ENCODE peak calls at places on chromosome 16, in eight cellular contexts. G is epithelial cell of esophagus, O is astrocyte of the spinal cord, J is esophagus muscularis mucosa, U is fibroblast of lung, E is psoas muscle, D is cardiac fibroblast, W is SK-N-SH. T is an unnamed sample.

GRCh38 chr16:69143116-69143515 is 10.7 kb downstream of the UTP4 start:
- DNase-seq in G (no peak), O (no peak), J (no peak), U (no peak), E (no peak), D (no peak), W (peak), T (no peak)

GRCh38 chr16:12545792-12546342 is 257.8 kb downstream of the CPPED1 start:
- DNase-seq in G (no peak), O (no peak), J (no peak), U (no peak), E (no peak), D (no peak), W (no peak), T (no peak)

GRCh38 chr16:57479422-57480126 is 6.7 kb downstream of the DOK4 start:
- DNase-seq in G (peak), O (peak), J (no peak), U (peak), E (peak), D (peak), W (peak), T (no peak)

GRCh38 chr16:75566889-75567255 is 693 bp downstream of the GABARAPL2 start:
- DNase-seq in G (peak), O (no peak), J (no peak), U (no peak), E (peak), D (no peak), W (peak), T (no peak)

GRCh38 chr16:62540496-62540895 is 504.3 kb upstream of the CDH8 start:
- DNase-seq in G (no peak), O (no peak), J (no peak), U (no peak), E (no peak), D (no peak), W (no peak), T (no peak)

GRCh38 chr16:8396463-8396862 is 193.8 kb downstream of the TMEM114 start:
- DNase-seq in G (no peak), O (no peak), J (no peak), U (no peak), E (no peak), D (no peak), W (no peak), T (no peak)

GRCh38 chr16:50153648-50154368 is 702 bp downstream of the TENT4B start:
- DNase-seq in G (peak), O (no peak), J (no peak), U (no peak), E (peak), D (peak), W (peak), T (peak)

GRCh38 chr16:10827691-10828341 is 9.2 kb upstream of the TVP23A start:
- DNase-seq in G (peak), O (peak), J (peak), U (peak), E (peak), D (peak), W (no peak), T (peak)

GRCh38 chr16:25109643-25110042 is 1.9 kb upstream of the LCMT1 start:
- DNase-seq in G (peak), O (peak), J (no peak), U (peak), E (peak), D (peak), W (no peak), T (no peak)

GRCh38 chr16:58628845-58629680 is 563 bp downstream of the CNOT1 start:
- DNase-seq in G (peak), O (peak), J (peak), U (peak), E (peak), D (peak), W (no peak), T (peak)

DNA sequence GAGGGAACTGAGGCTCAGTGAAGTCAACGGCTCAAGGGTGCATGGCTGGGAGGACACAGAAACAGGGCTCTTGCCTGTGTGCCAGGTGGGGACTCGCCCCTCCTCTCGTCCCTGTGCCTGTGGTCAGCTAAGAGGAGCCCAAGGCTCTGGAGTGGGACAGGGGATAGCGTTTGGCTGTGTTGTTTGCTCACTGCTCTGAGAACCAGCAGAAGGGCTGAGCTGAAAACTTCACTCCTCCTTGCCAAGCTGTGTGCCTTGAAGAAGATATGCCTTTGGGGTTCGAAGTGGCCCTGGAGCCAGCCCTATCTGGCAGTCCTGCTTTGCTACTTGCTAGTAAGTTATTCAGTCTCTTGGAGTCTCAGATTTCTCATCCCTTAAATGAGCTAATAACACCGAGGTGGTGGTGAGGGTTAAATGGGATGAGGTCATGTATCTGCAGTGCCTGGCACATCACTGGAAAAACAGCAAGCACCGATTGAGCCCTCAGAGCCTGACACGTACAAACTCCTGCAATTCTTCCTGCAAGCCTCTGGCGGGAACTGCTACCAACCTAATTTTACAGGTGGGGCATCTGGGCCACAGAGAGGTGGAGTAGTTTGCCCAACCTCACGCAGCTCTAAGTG is 17.7 kb downstream of the FOXL1 start:
- DNase-seq in G (no peak), O (no peak), J (no peak), U (no peak), E (no peak), D (no peak), W (no peak), T (no peak)
- H3K4me3 ChIP-seq in G (no peak), O (no peak), J (no peak), U (no peak), E (no peak), D (no peak), W (no peak), T (no peak)

DNA sequence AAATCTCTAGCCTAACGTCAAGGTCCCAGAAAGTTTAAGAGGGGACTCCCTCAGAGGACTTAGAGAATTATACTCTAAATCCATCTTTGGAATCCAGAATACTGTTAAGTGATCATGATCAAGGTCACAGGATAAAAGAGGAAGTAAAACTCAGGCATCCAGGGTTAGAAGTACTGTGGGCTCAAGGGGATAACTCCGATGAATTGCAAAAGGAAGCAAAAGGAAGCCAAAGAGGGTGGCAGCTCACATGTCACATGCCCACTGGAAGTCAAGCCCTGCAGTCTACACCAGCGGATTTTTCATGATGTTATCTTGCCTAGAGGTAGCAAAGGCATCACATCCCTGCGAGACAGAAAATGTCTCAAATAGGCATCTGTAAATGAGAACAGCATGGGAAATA is 3.8 kb downstream of the ZNF821 start:
- DNase-seq in G (no peak), O (no peak), J (no peak), U (no peak), E (no peak), D (no peak), W (no peak), T (no peak)
- H3K4me3 ChIP-seq in G (no peak), O (no peak), J (no peak), U (no peak), E (no peak), D (no peak), W (no peak), T (no peak)

DNA sequence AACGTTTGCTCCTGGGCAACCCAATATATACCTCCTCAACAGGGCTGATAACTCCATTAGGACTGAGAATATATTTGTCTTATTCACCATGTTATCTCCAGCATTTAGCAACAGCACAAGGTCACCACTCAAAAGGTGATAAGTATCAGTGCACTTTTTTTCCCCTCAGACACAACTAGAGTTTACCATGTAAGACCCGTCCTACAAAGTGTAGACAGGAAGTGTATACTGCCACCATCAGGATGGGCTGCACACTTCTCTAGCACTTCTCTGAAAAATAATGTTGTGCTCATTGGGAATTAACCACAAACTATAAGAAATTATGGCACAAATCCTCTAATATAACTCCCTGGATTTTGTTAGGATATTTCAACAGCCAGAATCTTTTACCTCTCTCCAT is 5.7 kb upstream of the VAT1L start:
- DNase-seq in G (peak), O (no peak), J (no peak), U (peak), E (no peak), D (no peak), W (peak), T (no peak)
- H3K4me3 ChIP-seq in G (no peak), O (no peak), J (no peak), U (no peak), E (no peak), D (no peak), W (no peak), T (no peak)

DNA sequence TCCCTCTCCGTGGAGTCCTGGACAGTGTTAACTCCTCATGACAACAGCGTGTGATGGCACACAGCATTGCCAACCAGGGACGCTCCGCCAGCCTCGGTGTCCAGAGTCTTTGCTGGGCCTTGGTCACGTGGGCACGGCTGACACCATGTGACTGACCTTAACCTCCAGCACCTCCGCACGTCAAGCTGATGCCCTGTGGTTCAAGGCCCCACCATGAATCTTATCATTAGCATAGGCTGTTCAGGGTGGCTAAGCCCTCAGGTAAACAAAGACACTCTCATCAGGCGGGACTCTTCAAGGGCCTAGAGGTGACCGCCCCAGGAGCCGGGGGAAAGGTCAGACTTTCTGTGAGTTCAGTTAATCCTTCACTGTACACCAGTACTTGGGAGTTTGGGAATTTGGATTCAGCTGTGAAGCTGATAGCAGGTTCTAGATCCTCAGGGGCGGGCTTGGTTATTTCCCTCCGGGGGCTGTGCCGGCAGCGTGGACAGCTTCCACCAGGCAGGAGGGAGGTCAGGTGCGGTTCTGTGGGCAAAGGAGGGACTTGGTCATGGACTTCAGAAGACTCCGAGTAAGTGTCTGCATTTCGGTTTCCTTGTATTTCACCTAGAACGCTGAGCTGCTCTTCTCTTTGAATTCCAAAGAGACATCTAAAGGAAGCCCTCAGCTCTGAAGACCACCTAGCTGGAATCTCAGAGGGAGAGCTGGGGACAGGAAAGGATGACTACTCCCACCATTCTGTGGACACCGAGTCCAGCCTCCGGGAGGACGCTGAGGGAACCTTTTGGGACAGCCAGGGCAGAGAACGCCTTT is 195.5 kb upstream of the CIBAR2 start:
- DNase-seq in G (no peak), O (no peak), J (no peak), U (no peak), E (no peak), D (no peak), W (no peak), T (no peak)
- H3K4me3 ChIP-seq in G (no peak), O (no peak), J (no peak), U (no peak), E (no peak), D (no peak), W (no peak), T (no peak)

DNA sequence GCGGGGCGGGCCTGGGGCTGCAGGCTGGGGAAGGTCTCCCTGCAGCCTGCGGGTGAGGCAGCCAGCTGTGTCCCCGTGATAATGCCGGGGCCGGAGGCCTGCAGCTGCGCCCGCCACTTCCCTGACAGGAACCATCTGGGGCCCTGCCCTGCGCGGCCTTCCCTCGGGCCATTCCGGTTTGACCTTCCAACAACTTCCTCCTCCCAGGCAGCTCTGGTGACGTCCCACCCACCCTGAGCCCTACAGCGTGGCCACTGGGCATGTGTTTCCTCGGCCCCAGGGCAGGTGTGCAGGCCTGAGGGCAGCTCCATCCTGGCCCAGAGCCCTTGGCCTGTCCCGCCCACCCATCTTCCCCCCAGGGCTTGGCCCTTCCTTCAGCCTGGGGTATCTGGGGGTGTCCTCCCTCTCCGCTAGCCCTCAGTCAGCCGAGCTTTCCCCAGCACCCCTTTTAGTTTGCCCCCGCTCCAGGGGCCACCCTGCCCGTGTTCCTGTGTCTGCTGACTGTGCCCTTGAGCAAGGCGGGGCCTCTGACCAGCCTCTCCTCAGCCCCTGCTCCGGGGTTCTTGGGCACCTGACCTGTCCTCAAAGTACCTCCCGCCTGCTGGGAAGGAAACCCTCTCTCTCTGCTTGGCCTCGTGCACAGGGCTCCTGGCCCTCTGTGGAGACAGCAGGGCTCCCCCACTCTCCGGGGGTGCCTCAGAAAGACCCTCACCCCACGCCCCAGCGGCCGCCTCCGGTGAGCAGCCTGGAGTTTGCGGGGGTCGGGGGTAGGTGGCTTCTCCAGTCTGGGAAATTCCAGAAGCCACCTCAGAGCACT is at the start of gene CBFA2T3:
- DNase-seq in G (no peak), O (no peak), J (peak), U (peak), E (peak), D (peak), W (no peak), T (peak)
- H3K4me3 ChIP-seq in G (no peak), O (no peak), J (peak), U (no peak), E (peak), D (no peak), W (no peak), T (peak)

GRCh38 chr16:66846266-66846665 is 2.1 kb downstream of the CA7 start:
- DNase-seq in G (no peak), O (no peak), J (no peak), U (no peak), E (no peak), D (no peak), W (no peak), T (no peak)
- H3K4me3 ChIP-seq in G (no peak), O (no peak), J (no peak), U (no peak), E (no peak), D (no peak), W (no peak), T (no peak)

GRCh38 chr16:79114759-79115158 is 485.8 kb downstream of the MAF start:
- DNase-seq in G (no peak), O (no peak), J (no peak), U (no peak), E (no peak), D (no peak), W (no peak), T (no peak)

GRCh38 chr16:79104567-79104966 is 496.0 kb downstream of the MAF start:
- DNase-seq in G (no peak), O (no peak), J (no peak), U (no peak), E (no peak), D (no peak), W (no peak), T (no peak)

GRCh38 chr16:79110953-79111352 is 489.6 kb downstream of the MAF start:
- DNase-seq in G (no peak), O (no peak), J (no peak), U (no peak), E (no peak), D (no peak), W (no peak), T (no peak)

GRCh38 chr16:79110242-79110641 is 490.3 kb downstream of the MAF start:
- DNase-seq in G (no peak), O (no peak), J (no peak), U (no peak), E (no peak), D (no peak), W (no peak), T (no peak)
- H3K4me3 ChIP-seq in G (no peak), O (no peak), J (no peak), U (no peak), E (no peak), D (no peak), W (no peak), T (no peak)

T was measured in lower lobe of right lung.